ENCODE peak calls at places on chromosomes 12 and 14, in five cellular contexts. U is A549, L is GM23338, O is HepG2, Q is K562. W is an unnamed sample.

GRCh38 chr14:28756896-28757570 is 9.6 kb upstream of the FOXG1 start:
- DNase-seq in U (peak), O (peak), L (peak), Q (no peak), W (no peak)

GRCh38 chr12:76927170-76927784 is 48.5 kb upstream of the CSRP2 start:
- DNase-seq in L (peak), U (peak), Q (peak), O (peak), W (no peak)

GRCh38 chr12:53005215-53005985 is 856 bp upstream of the EIF4B start:
- DNase-seq in U (no peak), O (no peak), Q (no peak), L (peak), W (no peak)

GRCh38 chr14:59511916-59512530 is 27.7 kb downstream of the JKAMP start:
- DNase-seq in O (no peak), Q (no peak), U (peak), L (peak), W (no peak)

GRCh38 chr14:63544641-63545234 is 1.6 kb upstream of the PPP2R5E start:
- DNase-seq in O (no peak), Q (peak), L (no peak), U (peak), W (no peak)

GRCh38 chr14:36988568-36988967 is 183.8 kb downstream of the SLC25A21 start:
- DNase-seq in O (no peak), U (no peak), L (no peak), Q (no peak), W (no peak)

GRCh38 chr12:40015360-40015759 is 90.5 kb downstream of the SLC2A13 start:
- DNase-seq in L (no peak), O (no peak), Q (no peak), U (peak), W (no peak)

GRCh38 chr12:101018540-101018939 is 191.5 kb downstream of the SLC5A8 start:
- DNase-seq in O (peak), U (peak), L (peak), Q (no peak), W (no peak)

GRCh38 chr14:105709281-105710118 is 183.1 kb downstream of the TMEM121 start:
- DNase-seq in U (no peak), O (no peak), Q (no peak), L (no peak), W (no peak)

GRCh38 chr12:39314547-39314946 is 128.4 kb downstream of the KIF21A start:
- DNase-seq in O (no peak), L (no peak), U (no peak), Q (no peak), W (no peak)

GRCh38 chr12:5691943-5692342 is 253.1 kb downstream of the ANO2 start:
- DNase-seq in L (no peak), U (no peak), O (no peak), Q (no peak), W (no peak)

GRCh38 chr12:120928864-120929652 is 24.9 kb upstream of the SPPL3 start:
- DNase-seq in O (no peak), U (no peak), Q (no peak), L (peak), W (no peak)

GRCh38 chr12:120932058-120932457 is 27.9 kb upstream of the SPPL3 start:
- DNase-seq in L (no peak), U (no peak), O (no peak), Q (no peak), W (no peak)

GRCh38 chr12:120936197-120936596 is 32.0 kb upstream of the SPPL3 start:
- DNase-seq in L (no peak), Q (no peak), O (no peak), U (no peak), W (no peak)

GRCh38 chr12:120930032-120930431 is 25.9 kb upstream of the SPPL3 start:
- DNase-seq in L (no peak), O (no peak), Q (no peak), U (no peak), W (no peak)

GRCh38 chr12:120932956-120933526 is 28.9 kb upstream of the SPPL3 start:
- DNase-seq in U (no peak), Q (no peak), O (no peak), L (no peak), W (no peak)
- TF ChIP-seq JUNB in U (no peak), Q (no peak), O (no peak), L (no peak), W (no peak)

GRCh38 chr12:108729612-108730336 is 1.5 kb downstream of the CORO1C start:
- DNase-seq in Q (no peak), U (no peak), L (no peak), O (peak), W (no peak)
- TF ChIP-seq JUNB in Q (no peak), U (no peak), L (no peak), O (no peak), W (no peak)

GRCh38 chr14:73754911-73755360 is 40.8 kb upstream of the PNMA1 start:
- DNase-seq in Q (no peak), L (peak), U (no peak), O (no peak), W (no peak)
- TF ChIP-seq JUNB in Q (no peak), L (no peak), U (no peak), O (no peak), W (no peak)

GRCh38 chr12:104121001-104121400 is 17.0 kb downstream of the NFYB start:
- DNase-seq in L (no peak), O (no peak), U (peak), Q (no peak), W (no peak)
- TF ChIP-seq JUNB in L (no peak), O (no peak), U (peak), Q (no peak), W (no peak)

GRCh38 chr14:101839661-101840060 is 78.2 kb downstream of the PPP2R5C start:
- DNase-seq in Q (no peak), L (no peak), O (no peak), U (no peak), W (no peak)

GRCh38 chr14:101836131-101836530 is 74.6 kb downstream of the PPP2R5C start:
- DNase-seq in U (no peak), O (no peak), Q (no peak), L (no peak), W (no peak)

GRCh38 chr14:101840649-101841365 is 79.3 kb downstream of the PPP2R5C start:
- DNase-seq in Q (no peak), L (peak), U (no peak), O (no peak), W (no peak)

GRCh38 chr14:101838476-101838875 is 77.0 kb downstream of the PPP2R5C start:
- DNase-seq in U (no peak), L (no peak), Q (no peak), O (no peak), W (no peak)

GRCh38 chr14:101839236-101839635 is 77.7 kb downstream of the PPP2R5C start:
- DNase-seq in Q (no peak), L (no peak), U (no peak), O (no peak), W (peak)
- TF ChIP-seq JUNB in Q (no peak), L (no peak), U (no peak), O (no peak), W (peak)